ENCODE peak calls at places on chromosomes 11 and 22, in four cellular contexts. C, D, F and K are unnamed samples.
A peak's percentile ranks its signal among the peaks of the same experiment; 100 is the strongest.

GRCh38 chr11:107467754-107468153 is 10.1 kb upstream of the CWF19L2 start:
- DNase-seq in C (no peak), F (no peak), D (no peak), K (no peak)

GRCh38 chr11:104858882-104859735 is 39.2 kb downstream of the CASP12 start:
- DNase-seq in C (no peak), F (no peak), D (no peak), K (peak; percentile 12)

GRCh38 chr11:2168286-2169000 is 3.2 kb downstream of the TH start:
- DNase-seq in D (no peak), F (no peak), C (no peak), K (no peak)

GRCh38 chr11:95337175-95337957 is 106.4 kb upstream of the SESN3 start:
- DNase-seq in F (peak; percentile 91), D (peak; percentile 79), C (no peak), K (peak; percentile 66)

GRCh38 chr11:110434952-110435779 is 5.4 kb downstream of the FDX1 start:
- DNase-seq in F (peak; percentile 62), C (peak; percentile 70), D (no peak), K (no peak)

GRCh38 chr22:36757608-36758220 is 18.2 kb downstream of the IFT27 start:
- DNase-seq in D (peak; percentile 88), F (peak; percentile 65), C (peak; percentile 65), K (peak; percentile 28)

GRCh38 chr11:3873712-3874349 is 18.4 kb downstream of the STIM1 start:
- DNase-seq in D (no peak), C (no peak), F (no peak), K (no peak)

GRCh38 chr11:45280449-45280848 is 5.7 kb downstream of the SYT13 start:
- DNase-seq in D (no peak), C (no peak), F (peak; percentile 51), K (no peak)

GRCh38 chr11:69351460-69351859 is 57.5 kb downstream of the MYEOV start:
- DNase-seq in D (no peak), F (no peak), C (peak; percentile 62), K (peak; percentile 83)
- H3K9ac ChIP-seq in D (no peak overlapping the region), F (no peak overlapping the region), C (peak overlapping the region; percentile 19), K (peak overlapping the region; percentile 65)

GRCh38 chr22:39910875-39911601 is 10.2 kb downstream of the GRAP2 start:
- DNase-seq in D (no peak), C (no peak), F (no peak), K (no peak)
- H3K4me1 ChIP-seq in D (no peaks in the 10 kb centered on the region), C (no peaks in the 10 kb centered on the region), F (no peaks in the 10 kb centered on the region), K (no peaks in the 10 kb centered on the region)

DNA sequence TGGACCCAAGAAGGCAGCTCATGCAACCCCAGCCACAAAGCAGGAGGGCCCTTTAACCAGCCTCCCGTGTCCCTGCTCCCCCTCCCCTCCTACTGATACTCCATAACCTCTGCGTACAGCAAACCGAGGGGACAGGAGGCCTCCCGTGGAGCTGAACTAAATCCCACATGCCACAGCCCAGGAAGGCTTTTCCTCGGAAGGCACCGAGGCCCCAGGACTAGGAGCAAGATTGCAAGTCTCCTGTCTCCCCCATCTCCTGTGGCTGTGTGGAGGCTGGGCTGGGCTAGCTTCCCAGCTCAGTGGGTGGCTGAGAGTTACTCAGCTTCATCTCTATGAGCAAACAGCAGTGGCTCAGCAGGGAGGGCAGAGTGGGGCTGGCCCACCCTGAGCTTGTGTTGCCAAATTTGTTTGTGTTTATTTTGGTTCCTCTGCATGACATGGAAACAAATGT is 62.7 kb upstream of the NECTIN1 start:
- DNase-seq in C (no peak), D (peak; percentile 44), F (no peak), K (peak; percentile 73)
- H3K9ac ChIP-seq in C (no peak overlapping the region), D (no peak overlapping the region), F (no peak overlapping the region), K (peak overlapping the region; percentile 44)

GRCh38 chr11:70032943-70033710 is 45.0 kb upstream of the ANO1 start:
- DNase-seq in F (no peak), D (no peak), C (no peak), K (no peak)

GRCh38 chr11:70032470-70032795 is 45.7 kb upstream of the ANO1 start:
- DNase-seq in D (no peak), C (no peak), F (no peak), K (no peak)

GRCh38 chr11:70031631-70032469 is 46.3 kb upstream of the ANO1 start:
- DNase-seq in D (no peak), C (no peak), F (no peak), K (no peak)

GRCh38 chr11:70034740-70035365 is 43.3 kb upstream of the ANO1 start:
- DNase-seq in D (no peak), C (peak; percentile 14), F (no peak), K (no peak)

DNA sequence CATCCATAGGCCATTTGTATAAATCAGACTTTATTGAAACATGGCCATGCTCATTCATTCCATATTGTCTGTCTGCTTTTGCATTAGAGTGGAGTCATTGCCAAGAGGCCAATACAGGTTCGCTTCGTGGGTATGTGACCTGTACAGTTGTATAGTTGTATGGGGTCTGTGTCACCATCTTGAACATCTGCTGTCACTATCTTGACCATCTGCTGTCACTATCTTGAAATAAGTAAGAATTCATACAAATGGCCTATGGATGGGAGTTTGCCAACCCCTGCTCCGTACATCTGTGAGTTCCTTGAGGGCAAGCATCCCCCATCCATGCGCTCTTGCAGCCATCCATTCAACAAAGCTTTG is 44.4 kb upstream of the ANO1 start:
- DNase-seq in C (no peak), F (no peak), D (no peak), K (no peak)
- H3K4me1 ChIP-seq in C (peaks cover 8% of the 10 kb centered on the region), F (no peaks in the 10 kb centered on the region), D (no peaks in the 10 kb centered on the region), K (no peaks in the 10 kb centered on the region)